ENCODE peak calls at places on chromosomes 5 and 9, in six cellular contexts. One of them, this sample, is unnamed. For H3K4me1, the result is how much of the 10 kb centered on the place peaks cover.

GRCh38 chr9:122941560-122942234 is 877 bp downstream of the RABGAP1 start:
- DNase-seq in GM23248: peak
- DNase-seq in GM23338: peak
- DNase-seq in psoas muscle: no peak
- DNase-seq in A549: no peak
- DNase-seq in heart left ventricle: no peak
- DNase-seq in this sample: no peak

GRCh38 chr9:110769667-110770066 is 101.1 kb downstream of the MUSK start:
- DNase-seq in GM23338: no peak
- DNase-seq in GM23248: peak
- DNase-seq in heart left ventricle: no peak
- DNase-seq in A549: no peak
- DNase-seq in psoas muscle: no peak
- DNase-seq in this sample: peak

GRCh38 chr9:135347461-135347860 is 132.1 kb upstream of the PPP1R26 start:
- DNase-seq in psoas muscle: no peak
- DNase-seq in GM23338: no peak
- DNase-seq in A549: no peak
- DNase-seq in GM23248: peak
- DNase-seq in heart left ventricle: no peak
- DNase-seq in this sample: no peak

GRCh38 chr9:97411789-97412627 is at the start of gene TDRD7:
- DNase-seq in GM23248: peak
- DNase-seq in heart left ventricle: peak
- DNase-seq in A549: peak
- DNase-seq in GM23338: peak
- DNase-seq in psoas muscle: peak
- DNase-seq in this sample: peak

GRCh38 chr9:27414215-27414731 is 109.8 kb upstream of the IFNK start:
- DNase-seq in GM23338: no peak
- DNase-seq in A549: no peak
- DNase-seq in psoas muscle: peak
- DNase-seq in heart left ventricle: peak
- DNase-seq in GM23248: no peak
- DNase-seq in this sample: no peak

GRCh38 chr5:124583469-124584350 is 162.7 kb downstream of the ZNF608 start:
- DNase-seq in GM23338: no peak
- DNase-seq in heart left ventricle: no peak
- DNase-seq in GM23248: peak
- DNase-seq in A549: peak
- DNase-seq in psoas muscle: no peak
- DNase-seq in this sample: peak

GRCh38 chr5:4640793-4641192 is 499.3 kb upstream of the ADAMTS16 start:
- DNase-seq in A549: no peak
- DNase-seq in psoas muscle: no peak
- DNase-seq in GM23338: peak
- DNase-seq in heart left ventricle: no peak
- DNase-seq in GM23248: peak
- DNase-seq in this sample: no peak

GRCh38 chr5:176178789-176179188 is 59.4 kb upstream of the SIMC1 start:
- DNase-seq in GM23338: no peak
- DNase-seq in psoas muscle: no peak
- DNase-seq in GM23248: no peak
- DNase-seq in heart left ventricle: no peak
- DNase-seq in A549: peak
- DNase-seq in this sample: no peak

GRCh38 chr5:119360905-119361605 is 5.2 kb downstream of the TNFAIP8 start:
- DNase-seq in psoas muscle: no peak
- DNase-seq in heart left ventricle: no peak
- DNase-seq in GM23338: no peak
- DNase-seq in GM23248: peak
- DNase-seq in A549: no peak
- DNase-seq in this sample: no peak

GRCh38 chr5:103866169-103866568 is 303.6 kb upstream of the NUDT12 start:
- DNase-seq in A549: no peak
- DNase-seq in GM23248: peak
- DNase-seq in GM23338: no peak
- DNase-seq in heart left ventricle: no peak
- DNase-seq in psoas muscle: no peak
- DNase-seq in this sample: no peak

GRCh38 chr9:87606921-87607521 is 109.4 kb downstream of the DAPK1 start:
- DNase-seq in psoas muscle: no peak
- DNase-seq in heart left ventricle: no peak
- DNase-seq in GM23338: no peak
- DNase-seq in GM23248: peak
- DNase-seq in A549: peak
- DNase-seq in this sample: peak

GRCh38 chr5:72301557-72301956 is 18.5 kb downstream of the MRPS27 start:
- DNase-seq in A549: no peak
- DNase-seq in heart left ventricle: no peak
- DNase-seq in GM23248: no peak
- DNase-seq in psoas muscle: no peak
- DNase-seq in GM23338: peak
- DNase-seq in this sample: no peak

GRCh38 chr5:138623053-138623452 is 47.9 kb upstream of the HSPA9 start:
- DNase-seq in GM23248: peak
- DNase-seq in GM23338: no peak
- DNase-seq in A549: no peak
- DNase-seq in psoas muscle: no peak
- DNase-seq in heart left ventricle: no peak
- DNase-seq in this sample: no peak

GRCh38 chr9:4371108-4371507 is 71.2 kb upstream of the GLIS3 start:
- DNase-seq in A549: peak
- DNase-seq in GM23248: peak
- DNase-seq in psoas muscle: no peak
- DNase-seq in heart left ventricle: no peak
- DNase-seq in GM23338: no peak
- DNase-seq in this sample: no peak

GRCh38 chr9:88658311-88658822 is 123.4 kb downstream of the NXNL2 start:
- DNase-seq in GM23248: peak
- DNase-seq in heart left ventricle: peak
- DNase-seq in A549: peak
- DNase-seq in psoas muscle: peak
- DNase-seq in GM23338: no peak
- DNase-seq in this sample: peak

GRCh38 chr5:162567644-162568043 is 500.1 kb downstream of the GABRG2 start:
- DNase-seq in A549: no peak
- DNase-seq in heart left ventricle: no peak
- DNase-seq in GM23248: no peak
- DNase-seq in GM23338: no peak
- DNase-seq in psoas muscle: no peak
- DNase-seq in this sample: no peak
- H3K4me1 ChIP-seq in A549: under half
- H3K4me1 ChIP-seq in heart left ventricle: under half
- H3K4me1 ChIP-seq in GM23248: under half
- H3K4me1 ChIP-seq in GM23338: under half
- H3K4me1 ChIP-seq in psoas muscle: under half
- H3K4me1 ChIP-seq in this sample: under half

DNA sequence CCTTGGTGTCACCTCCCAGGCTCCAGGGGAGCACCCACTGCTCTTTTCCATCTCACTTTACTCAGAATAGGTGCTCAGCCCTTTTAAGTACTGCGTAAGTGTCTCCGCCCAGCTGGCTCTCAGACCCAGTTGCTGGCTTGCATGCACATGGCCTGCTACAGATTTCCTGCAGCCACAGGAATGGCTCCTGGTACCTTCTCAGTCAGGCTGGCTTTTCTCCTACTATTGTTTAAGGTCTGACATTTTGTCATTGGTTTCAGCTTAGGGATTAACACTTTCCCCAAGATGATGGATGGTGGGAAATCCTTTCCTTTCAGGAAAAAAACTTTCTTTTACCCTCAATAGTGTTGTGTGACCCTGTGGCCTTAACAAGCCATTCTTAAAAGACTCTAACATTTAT is 1652.3 kb upstream of the WWC1 start:
- DNase-seq in GM23248: no peak
- DNase-seq in A549: no peak
- DNase-seq in heart left ventricle: no peak
- DNase-seq in GM23338: no peak
- DNase-seq in psoas muscle: no peak
- DNase-seq in this sample: no peak
- H3K27ac ChIP-seq in GM23248: no peak
- H3K27ac ChIP-seq in A549: no peak
- H3K27ac ChIP-seq in heart left ventricle: no peak
- H3K27ac ChIP-seq in GM23338: no peak
- H3K27ac ChIP-seq in psoas muscle: no peak
- H3K27ac ChIP-seq in this sample: no peak

GRCh38 chr5:150523472-150524350 is 15.8 kb downstream of the NDST1 start:
- DNase-seq in A549: peak
- DNase-seq in GM23338: peak
- DNase-seq in heart left ventricle: no peak
- DNase-seq in psoas muscle: no peak
- DNase-seq in GM23248: peak
- DNase-seq in this sample: peak
- H3K4me1 ChIP-seq in A549: half or more
- H3K4me1 ChIP-seq in GM23338: under half
- H3K4me1 ChIP-seq in heart left ventricle: half or more
- H3K4me1 ChIP-seq in psoas muscle: half or more
- H3K4me1 ChIP-seq in GM23248: under half
- H3K4me1 ChIP-seq in this sample: under half

DNA sequence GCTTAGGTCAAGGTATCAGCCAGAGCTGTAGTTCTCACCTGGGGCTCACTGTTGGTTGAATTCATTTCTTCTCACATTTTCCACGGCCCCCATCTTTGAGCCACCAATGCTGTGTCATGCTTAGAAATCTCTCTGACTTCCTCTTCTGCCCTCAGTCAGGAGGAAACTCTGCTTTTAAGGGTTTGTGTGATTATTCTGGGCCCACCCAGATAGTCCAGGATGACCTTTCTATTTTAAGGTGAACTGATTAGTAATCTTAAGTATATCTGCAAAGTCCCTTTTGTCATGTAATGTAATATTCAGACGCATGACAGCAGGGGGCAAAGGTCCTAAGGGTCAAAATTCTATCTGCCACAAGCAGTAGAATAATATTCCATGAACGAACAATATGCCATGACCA is 88.4 kb downstream of the AK8 start:
- DNase-seq in A549: no peak
- DNase-seq in GM23338: no peak
- DNase-seq in GM23248: no peak
- DNase-seq in psoas muscle: no peak
- DNase-seq in heart left ventricle: no peak
- DNase-seq in this sample: no peak
- H3K27ac ChIP-seq in A549: no peak
- H3K27ac ChIP-seq in GM23338: no peak
- H3K27ac ChIP-seq in GM23248: no peak
- H3K27ac ChIP-seq in psoas muscle: no peak
- H3K27ac ChIP-seq in heart left ventricle: no peak
- H3K27ac ChIP-seq in this sample: no peak

GRCh38 chr5:154780128-154780527 is 25.0 kb downstream of the LARP1 start:
- DNase-seq in A549: no peak
- DNase-seq in GM23248: no peak
- DNase-seq in heart left ventricle: no peak
- DNase-seq in GM23338: no peak
- DNase-seq in psoas muscle: no peak
- DNase-seq in this sample: no peak

GRCh38 chr5:154782326-154782725 is 27.1 kb downstream of the LARP1 start:
- DNase-seq in GM23248: no peak
- DNase-seq in psoas muscle: no peak
- DNase-seq in A549: no peak
- DNase-seq in heart left ventricle: no peak
- DNase-seq in GM23338: peak
- DNase-seq in this sample: no peak

GRCh38 chr5:154783774-154784460 is 28.7 kb downstream of the LARP1 start:
- DNase-seq in heart left ventricle: peak
- DNase-seq in A549: no peak
- DNase-seq in GM23248: peak
- DNase-seq in psoas muscle: no peak
- DNase-seq in GM23338: no peak
- DNase-seq in this sample: no peak

GRCh38 chr5:154784856-154785255 is 29.7 kb downstream of the LARP1 start:
- DNase-seq in GM23248: no peak
- DNase-seq in psoas muscle: no peak
- DNase-seq in GM23338: no peak
- DNase-seq in heart left ventricle: no peak
- DNase-seq in A549: no peak
- DNase-seq in this sample: no peak

DNA sequence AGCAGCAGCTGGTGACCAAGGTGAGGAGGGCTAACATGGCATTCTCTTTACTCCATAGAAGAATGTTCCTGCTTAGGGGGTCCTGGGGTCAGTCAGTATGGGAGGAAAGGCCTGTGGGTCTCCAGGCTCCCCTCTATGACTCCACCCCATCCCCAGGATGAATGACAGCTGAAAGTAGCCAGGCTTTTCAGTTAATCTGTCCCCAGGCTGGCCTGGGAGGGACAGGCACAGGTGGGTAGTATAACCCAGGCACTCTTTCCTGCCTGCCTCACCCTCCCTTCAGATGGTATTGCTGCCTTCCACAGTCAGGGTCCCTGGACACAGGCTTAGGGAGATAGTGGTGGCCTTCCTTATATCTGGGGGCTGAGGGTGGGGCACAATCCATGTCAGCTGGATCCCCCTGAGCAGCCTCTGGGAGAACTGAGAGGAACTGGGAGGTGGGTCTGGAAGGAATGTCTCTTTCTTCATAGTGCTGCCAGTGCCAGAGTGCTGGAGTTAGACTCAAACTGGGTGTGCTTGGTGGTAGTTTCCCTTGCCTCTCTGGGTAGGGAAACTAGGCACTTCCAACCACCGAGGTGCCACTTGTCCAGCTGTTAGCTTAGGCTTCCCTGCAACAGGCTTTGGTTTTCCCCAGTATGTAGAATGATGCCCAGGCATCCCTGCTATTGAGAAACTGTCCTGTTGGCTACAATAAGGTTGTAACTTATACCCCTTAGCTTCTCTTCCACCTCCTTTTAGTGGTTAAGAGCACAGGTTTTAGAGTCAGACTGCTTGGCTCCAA is 27.8 kb downstream of the LARP1 start:
- DNase-seq in heart left ventricle: no peak
- DNase-seq in GM23248: no peak
- DNase-seq in psoas muscle: no peak
- DNase-seq in A549: no peak
- DNase-seq in GM23338: no peak
- DNase-seq in this sample: no peak
- H3K4me1 ChIP-seq in heart left ventricle: half or more
- H3K4me1 ChIP-seq in GM23248: under half
- H3K4me1 ChIP-seq in psoas muscle: half or more
- H3K4me1 ChIP-seq in A549: half or more
- H3K4me1 ChIP-seq in GM23338: half or more
- H3K4me1 ChIP-seq in this sample: under half

DNA sequence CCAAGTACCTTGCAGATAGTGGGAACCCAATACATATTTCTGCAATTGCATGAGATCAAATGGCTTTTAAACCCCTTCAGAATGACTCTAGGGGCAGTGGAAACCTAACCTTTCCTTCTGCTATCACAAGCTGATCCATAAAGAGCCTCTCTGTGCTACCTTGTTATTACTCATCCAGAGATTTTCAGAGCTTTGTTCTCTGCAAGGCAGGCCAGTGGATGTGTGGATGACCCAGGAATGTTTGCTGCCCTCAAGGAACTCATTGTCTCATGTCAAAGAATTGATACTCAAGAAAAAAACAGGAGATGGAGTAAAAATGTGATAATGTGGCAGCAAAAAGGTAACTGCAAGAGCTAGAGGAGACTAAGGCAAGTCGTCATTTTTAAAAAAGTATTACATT is 164.1 kb downstream of the HMHB1 start:
- DNase-seq in psoas muscle: no peak
- DNase-seq in A549: no peak
- DNase-seq in GM23248: peak
- DNase-seq in heart left ventricle: no peak
- DNase-seq in GM23338: no peak
- DNase-seq in this sample: no peak
- H3K27ac ChIP-seq in psoas muscle: no peak
- H3K27ac ChIP-seq in A549: no peak
- H3K27ac ChIP-seq in GM23248: no peak
- H3K27ac ChIP-seq in heart left ventricle: no peak
- H3K27ac ChIP-seq in GM23338: no peak
- H3K27ac ChIP-seq in this sample: no peak